ENCODE peak calls at places on chromosome 21, in eight cellular contexts. B, E, F, V, W, D, Z and U are unnamed samples.

GRCh38 chr21:42474043-42474831 is 21.8 kb downstream of the RSPH1 start:
- DNase-seq in F (peak; percentile 67), V (peak; percentile 55), W (peak; percentile 11), D (no peak), E (peak; percentile 90), B (peak; percentile 18), Z (no peak), U (no peak)

GRCh38 chr21:26844258-26845065 is 747 bp downstream of the ADAMTS1 start:
- DNase-seq in Z (no peak), V (peak; percentile 82), F (peak; percentile 33), E (peak; percentile 49), W (no peak), D (peak; percentile 65), B (peak; percentile 53), U (no peak)

GRCh38 chr21:46211376-46211775 is 17.2 kb downstream of the LSS start:
- DNase-seq in Z (no peak), W (no peak), V (peak; percentile 55), E (no peak), F (no peak), B (no peak), D (no peak), U (no peak)

GRCh38 chr21:41600556-41600955 is 92.6 kb upstream of the TMPRSS2 start:
- DNase-seq in E (no peak), F (no peak), D (no peak), V (no peak), W (no peak), B (no peak), Z (no peak), U (no peak)

GRCh38 chr21:41653944-41654625 is 112.8 kb downstream of the RIPK4 start:
- DNase-seq in E (peak; percentile 46), W (peak; percentile 40), F (no peak), D (no peak), V (no peak), Z (no peak), B (peak; percentile 89), U (no peak)

GRCh38 chr21:46424062-46424591 is 34.6 kb upstream of the DIP2A start:
- DNase-seq in W (no peak), B (no peak), Z (no peak), F (no peak), V (no peak), E (no peak), D (no peak), U (no peak)

GRCh38 chr21:46448108-46448507 is 10.6 kb upstream of the DIP2A start:
- DNase-seq in V (no peak), Z (no peak), F (no peak), D (no peak), W (no peak), B (no peak), E (no peak), U (no peak)

GRCh38 chr21:41966341-41966833 is 12.6 kb upstream of the C2CD2 start:
- DNase-seq in Z (no peak), D (no peak), E (no peak), W (peak; percentile 36), F (peak; percentile 22), V (no peak), B (no peak), U (no peak)

GRCh38 chr21:30839304-30839703 is 9.7 kb upstream of the KRTAP7-1 start:
- DNase-seq in V (no peak), F (peak; percentile 29), D (no peak), B (peak; percentile 0), Z (peak; percentile 31), E (peak; percentile 48), W (peak; percentile 18), U (no peak)

GRCh38 chr21:46100020-46100419 is 2.1 kb downstream of the COL6A2 start:
- DNase-seq in D (no peak), E (no peak), Z (no peak), W (peak; percentile 24), B (no peak), V (no peak), F (no peak), U (no peak)

GRCh38 chr21:41952568-41953248 is 1.1 kb downstream of the C2CD2 start:
- DNase-seq in W (peak; percentile 29), F (no peak), D (no peak), B (no peak), V (no peak), Z (no peak), E (no peak), U (no peak)

GRCh38 chr21:44461438-44462089 is 6.3 kb downstream of the LRRC3 start:
- DNase-seq in D (no peak), V (no peak), E (no peak), Z (no peak), F (no peak), B (no peak), W (no peak), U (no peak)
- TF ChIP-seq CTCF in D (no peak), V (no peak), E (no peak), Z (no peak), F (no peak), B (no peak), W (no peak), U (no peak)

GRCh38 chr21:36263797-36264196 is 56.2 kb upstream of the MORC3 start:
- DNase-seq in Z (no peak), B (no peak), E (no peak), D (no peak), V (no peak), W (no peak), F (no peak), U (no peak)
- TF ChIP-seq CTCF in Z (no peak), B (no peak), E (no peak), D (no peak), V (no peak), W (no peak), F (no peak), U (no peak)

DNA sequence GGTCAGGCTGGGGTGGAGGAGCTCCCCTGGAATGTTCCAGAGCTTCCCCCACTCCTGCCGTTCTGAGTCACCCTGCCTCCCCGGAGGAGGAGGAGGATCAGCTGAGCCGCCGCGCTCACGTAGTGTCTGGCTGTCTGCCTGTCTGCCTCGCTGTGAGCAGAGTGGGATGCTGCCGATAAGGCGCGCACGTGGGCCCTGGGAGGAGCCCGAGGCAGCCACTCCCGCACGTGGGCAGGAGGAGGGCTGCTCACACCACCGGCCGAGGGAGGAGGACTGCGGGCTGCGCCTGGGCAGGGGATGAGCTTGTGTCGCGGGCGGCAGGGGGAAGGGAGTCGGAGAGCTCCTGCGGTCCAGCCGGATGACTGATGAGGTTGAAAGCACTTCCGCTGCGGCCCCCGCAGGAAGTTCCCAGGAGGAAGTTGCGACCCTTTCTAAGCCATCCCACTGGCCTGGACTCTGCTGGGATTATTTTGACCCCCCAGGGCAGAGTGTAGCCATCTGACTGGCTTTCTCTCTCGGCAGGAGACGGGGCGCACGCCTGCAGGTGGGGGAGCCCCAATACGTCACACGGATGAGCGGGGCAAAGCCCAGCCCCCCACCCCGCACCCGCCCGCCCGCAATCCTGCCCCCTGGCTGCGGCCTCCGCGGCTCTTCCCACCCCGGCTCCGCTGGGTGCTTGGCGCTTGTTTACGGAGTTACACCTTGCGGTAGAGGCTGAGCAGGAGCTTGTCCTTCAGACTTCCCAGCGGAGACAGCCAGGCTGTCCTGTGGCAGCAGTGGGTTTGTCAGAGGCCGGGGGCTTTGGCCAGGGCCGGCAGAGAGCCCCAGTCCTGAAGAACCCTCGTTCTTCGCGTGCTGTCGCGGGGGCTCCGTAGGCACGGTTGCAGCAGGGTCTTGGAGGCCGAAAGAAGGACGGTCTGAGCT is 9.8 kb downstream of the PDXK start:
- DNase-seq in W (peak; percentile 98), F (peak; percentile 88), V (peak; percentile 98), D (peak; percentile 99), B (peak; percentile 99), Z (peak; percentile 23), E (peak; percentile 90), U (peak; percentile 90)
- TF ChIP-seq CTCF in W (no peak), F (no peak), V (peak; percentile 35), D (peak; percentile 56), B (no peak), Z (no peak), E (no peak), U (peak; percentile 10)

DNA sequence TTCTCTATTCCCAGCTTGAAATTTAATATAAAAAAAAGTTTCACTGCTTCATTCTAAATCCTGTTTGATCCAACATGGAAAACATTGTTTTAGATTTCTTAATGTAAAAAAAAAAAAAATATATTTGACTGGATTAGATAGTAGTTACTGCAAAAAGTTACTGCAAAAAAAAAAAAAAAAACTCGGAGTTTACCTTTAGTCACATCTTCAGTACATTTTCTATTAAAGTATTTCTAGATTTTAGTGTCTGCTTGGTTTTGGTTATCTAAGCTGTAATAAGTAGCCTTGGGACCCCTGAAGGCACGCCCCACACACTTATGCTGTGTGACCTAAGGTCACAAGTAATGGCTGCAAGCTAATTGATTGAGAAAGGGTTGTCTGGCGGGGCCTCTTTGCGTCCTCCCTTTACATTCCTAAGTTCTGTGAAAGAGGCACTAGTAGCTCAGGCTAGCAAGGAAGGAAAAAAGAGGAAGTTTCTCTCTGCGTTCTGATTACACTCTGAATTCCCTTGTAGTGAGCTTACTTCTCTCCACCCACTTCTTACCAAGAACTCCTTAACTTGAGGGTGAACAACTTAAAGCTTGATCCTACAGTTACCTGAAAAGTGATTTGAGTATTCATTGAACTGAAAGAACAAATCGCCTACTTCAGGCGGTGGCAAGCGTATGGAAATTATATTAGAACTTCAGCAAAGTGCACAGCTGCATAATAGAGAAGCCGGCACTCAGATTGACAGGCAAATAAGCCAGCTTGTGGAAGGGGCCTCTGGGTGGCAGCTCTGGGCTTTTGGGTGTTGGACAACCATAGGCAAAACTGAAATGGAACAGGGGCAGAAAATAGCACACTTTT is 464.2 kb downstream of the USP25 start:
- DNase-seq in Z (peak; percentile 82), D (peak; percentile 61), V (peak; percentile 76), E (peak; percentile 29), F (peak; percentile 81), B (peak; percentile 88), W (peak; percentile 87), U (peak; percentile 47)
- TF ChIP-seq CTCF in Z (peak; percentile 76), D (peak; percentile 20), V (no peak), E (no peak), F (peak; percentile 30), B (peak; percentile 33), W (peak; percentile 38), U (peak; percentile 34)

GRCh38 chr21:34509151-34509550 is 2.9 kb downstream of the KCNE1 start:
- DNase-seq in F (no peak), E (no peak), D (no peak), Z (no peak), V (no peak), B (no peak), W (no peak), U (no peak)
- TF ChIP-seq CTCF in F (no peak), E (no peak), D (no peak), Z (peak; percentile 32), V (no peak), B (peak; percentile 12), W (peak; percentile 19), U (peak; percentile 17)

DNA sequence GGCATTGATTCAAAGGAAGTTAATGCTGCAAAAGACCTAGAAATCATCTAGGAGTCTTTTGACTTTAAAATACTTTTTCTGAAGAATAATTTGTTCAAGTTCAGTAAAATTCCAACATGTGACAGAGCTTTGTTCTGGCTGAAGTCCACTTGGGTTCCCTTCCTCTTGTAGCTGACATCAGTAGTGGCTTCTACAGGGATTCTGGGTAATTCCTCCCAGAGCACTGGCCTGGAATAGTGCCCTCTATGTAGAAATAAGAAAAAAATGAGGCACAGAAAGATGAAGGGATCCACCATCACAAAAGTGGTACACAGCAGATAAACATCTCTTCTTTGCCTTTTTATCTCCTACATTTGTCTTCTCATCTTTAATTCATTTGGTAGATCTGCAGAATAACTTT is 548.1 kb downstream of the LTN1 start:
- DNase-seq in V (no peak), Z (no peak), W (peak; percentile 52), F (no peak), B (peak; percentile 22), D (peak; percentile 44), E (no peak), U (no peak)
- TF ChIP-seq CTCF in V (no peak), Z (no peak), W (no peak), F (no peak), B (no peak), D (no peak), E (no peak), U (no peak)